ENCODE peak calls at places on chromosomes 4 and X, in ten cellular contexts. L is psoas muscle; J is bronchial epithelial cell; U is cardiac fibroblast; G is activated T-cell treated with anti-CD3 and anti-CD28 coated beads, Interleukin-2, amount 50 U/mL, for 72 hours; F is lower lobe of right lung; Z is activated naive CD8-positive, alpha-beta T cell treated with anti-CD3 and anti-CD28 coated beads, Interleukin-2, amount 50 U/mL, for 24 hours; N is CD8-positive, alpha-beta T cell; I is Kasumi-1; O is breast epithelium. V is an unnamed sample.

GRCh38 chr4:3406431-3406830 is 35.3 kb upstream of the HGFAC start:
- DNase-seq in L (no peak), J (no peak), U (no peak), G (no peak), F (no peak), Z (no peak), N (no peak), I (no peak), O (peak), V (no peak)

GRCh38 chr4:6200011-6200921 is at the start of gene JAKMIP1:
- DNase-seq in L (peak), J (no peak), U (peak), G (peak), F (peak), Z (peak), N (peak), I (no peak), O (no peak), V (peak)

GRCh38 chr4:157514711-157515110 is 294.2 kb downstream of the GRIA2 start:
- DNase-seq in L (no peak), J (no peak), U (no peak), G (no peak), F (no peak), Z (no peak), N (no peak), I (no peak), O (no peak), V (no peak)

GRCh38 chr4:184232212-184232611 is 14.5 kb upstream of the ENPP6 start:
- DNase-seq in L (no peak), J (no peak), U (no peak), G (no peak), F (no peak), Z (no peak), N (no peak), I (no peak), O (no peak), V (no peak)

GRCh38 chr4:139735381-139736256 is 70.0 kb downstream of the MGST2 start:
- DNase-seq in L (peak), J (no peak), U (peak), G (peak), F (peak), Z (peak), N (no peak), I (no peak), O (no peak), V (peak)

GRCh38 chr4:119656342-119656741 is 27.7 kb upstream of the PDE5A start:
- DNase-seq in L (no peak), J (no peak), U (no peak), G (no peak), F (no peak), Z (no peak), N (no peak), I (no peak), O (no peak), V (no peak)

GRCh38 chr4:2763511-2763967 is 7.4 kb upstream of the TNIP2 start:
- DNase-seq in L (peak), J (no peak), U (no peak), G (no peak), F (peak), Z (no peak), N (no peak), I (no peak), O (no peak), V (peak)

GRCh38 chr4:95362906-95363578 is 185.7 kb downstream of the UNC5C start:
- DNase-seq in L (no peak), J (no peak), U (peak), G (no peak), F (no peak), Z (peak), N (no peak), I (peak), O (no peak), V (no peak)

GRCh38 chrX:46381630-46382029 is 163.6 kb downstream of the ZNF674 start:
- DNase-seq in L (no peak), J (peak), U (peak), G (peak), F (no peak), Z (peak), N (peak), I (peak), O (no peak), V (no peak)

GRCh38 chr4:95415346-95415771 is 133.4 kb downstream of the UNC5C start:
- DNase-seq in L (no peak), J (peak), U (peak), G (no peak), F (no peak), Z (no peak), N (no peak), I (no peak), O (no peak), V (no peak)

GRCh38 chr4:164204434-164204833 is 549.5 kb upstream of the SMIM31 start:
- DNase-seq in L (no peak), J (peak), U (peak), G (no peak), F (no peak), Z (no peak), N (no peak), I (no peak), O (no peak), V (no peak)

GRCh38 chr4:98529970-98530569 is 128.3 kb downstream of the TSPAN5 start:
- DNase-seq in L (no peak), J (no peak), U (no peak), G (no peak), F (no peak), Z (no peak), N (no peak), I (no peak), O (no peak), V (no peak)

GRCh38 chr4:37825943-37826281 is 574 bp upstream of the PGM2 start:
- DNase-seq in L (no peak), J (no peak), U (no peak), G (no peak), F (no peak), Z (peak), N (no peak), I (peak), O (no peak), V (no peak)

GRCh38 chr4:76023381-76023780 is at the start of gene CXCL10:
- DNase-seq in L (no peak), J (peak), U (peak), G (no peak), F (no peak), Z (no peak), N (no peak), I (no peak), O (no peak), V (no peak)